ENCODE peak calls at places on chromosomes 2 and 18, in four cellular contexts. F is AG04450, W is body of pancreas, R is PC-9. L is an unnamed sample.

GRCh38 chr2:159146930-159147666 is 139.4 kb downstream of the WDSUB1 start:
- DNase-seq in F (no peak), W (peak), R (peak), L (peak)

GRCh38 chr2:96806468-96807126 is 9.5 kb upstream of the CNNM3 start:
- DNase-seq in F (no peak), W (no peak), R (no peak), L (no peak)

GRCh38 chr2:238143239-238143951 is 4.9 kb downstream of the KLHL30 start:
- DNase-seq in W (no peak), R (peak), F (no peak), L (peak)

GRCh38 chr2:71662665-71663394 is 209.5 kb downstream of the DYSF start:
- DNase-seq in R (no peak), W (no peak), F (no peak), L (no peak)

GRCh38 chr2:127044977-127045654 is 61.8 kb downstream of the BIN1 start:
- DNase-seq in R (no peak), W (no peak), F (no peak), L (no peak)

GRCh38 chr2:48269126-48269822 is 260.7 kb upstream of the STON1 start:
- DNase-seq in W (no peak), F (no peak), R (no peak), L (no peak)

GRCh38 chr2:227871375-227871788 is at the start of gene DAW1:
- DNase-seq in W (peak), F (no peak), R (peak), L (no peak)

GRCh38 chr2:135072125-135072997 is 20.3 kb downstream of the RAB3GAP1 start:
- DNase-seq in R (no peak), F (no peak), W (no peak), L (no peak)

GRCh38 chr2:25029183-25029554 is 12.7 kb upstream of the EFR3B start:
- DNase-seq in F (no peak), R (no peak), W (no peak), L (no peak)

DNA sequence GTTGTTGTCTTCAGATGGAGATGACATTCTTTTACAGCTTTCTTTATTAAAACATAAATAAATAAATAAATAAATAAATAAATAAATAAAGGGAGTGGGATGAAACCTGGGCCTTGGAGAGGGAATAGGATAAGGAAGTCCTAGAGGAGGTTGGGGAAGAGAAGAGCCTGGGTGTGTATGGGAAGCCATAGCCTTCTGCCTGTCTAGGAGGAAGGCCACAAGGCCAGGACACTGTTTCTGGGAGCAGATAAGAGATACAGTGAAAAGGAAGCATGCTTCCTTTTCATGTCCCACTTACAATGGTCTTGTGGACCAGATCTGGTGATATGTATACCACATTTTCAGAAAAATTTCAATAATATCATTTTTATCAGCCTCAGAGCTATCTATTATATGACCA is 6.1 kb upstream of the TDRD15 start:
- DNase-seq in R (no peak), W (no peak), F (no peak), L (no peak)
- H3K27ac ChIP-seq in R (no peak), W (no peak), F (no peak), L (no peak)

GRCh38 chr2:5694016-5694690 is 2.0 kb downstream of the SOX11 start:
- DNase-seq in R (no peak), W (no peak), F (no peak), L (no peak)
- TF ChIP-seq CTCF in R (no peak), W (no peak), F (no peak), L (no peak)

DNA sequence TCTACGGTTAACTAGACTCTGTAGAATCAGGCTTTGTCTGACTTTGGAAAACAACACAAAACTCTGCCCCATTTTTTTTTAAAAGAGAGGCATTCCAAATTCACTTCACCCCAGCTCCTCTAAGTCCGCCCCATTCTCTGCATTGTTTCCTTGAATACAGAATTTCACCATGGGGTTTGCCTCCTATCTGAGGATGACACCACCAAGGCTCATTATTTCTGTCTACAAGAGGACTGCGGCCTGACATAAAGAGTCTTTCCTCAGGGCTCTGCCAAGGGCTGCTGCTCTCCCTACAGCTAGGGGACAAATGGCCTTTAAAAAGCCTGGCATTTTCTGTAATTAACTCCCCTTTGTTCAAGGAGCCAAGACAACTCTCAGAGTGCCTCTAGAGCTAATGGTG is 4.6 kb downstream of the CHST10 start:
- DNase-seq in W (no peak), F (no peak), R (no peak), L (no peak)
- H3K27ac ChIP-seq in W (no peak), F (no peak), R (no peak), L (no peak)

GRCh38 chr2:241859436-241860183 is 916 bp upstream of the PDCD1 start:
- DNase-seq in W (peak), R (no peak), F (no peak), L (no peak)
- TF ChIP-seq CTCF in W (no peak), R (no peak), F (peak), L (no peak)

GRCh38 chr2:191200910-191201309 is 44.3 kb upstream of the MYO1B start:
- DNase-seq in R (no peak), F (no peak), W (no peak), L (no peak)

GRCh38 chr2:191199929-191200328 is 45.3 kb upstream of the MYO1B start:
- DNase-seq in W (no peak), F (no peak), R (no peak), L (no peak)

GRCh38 chr2:191195021-191195420 is 44.2 kb upstream of the STAT4 start:
- DNase-seq in R (no peak), W (no peak), F (no peak), L (no peak)

GRCh38 chr2:191202209-191202721 is 42.9 kb upstream of the MYO1B start:
- DNase-seq in R (no peak), F (peak), W (no peak), L (peak)

DNA sequence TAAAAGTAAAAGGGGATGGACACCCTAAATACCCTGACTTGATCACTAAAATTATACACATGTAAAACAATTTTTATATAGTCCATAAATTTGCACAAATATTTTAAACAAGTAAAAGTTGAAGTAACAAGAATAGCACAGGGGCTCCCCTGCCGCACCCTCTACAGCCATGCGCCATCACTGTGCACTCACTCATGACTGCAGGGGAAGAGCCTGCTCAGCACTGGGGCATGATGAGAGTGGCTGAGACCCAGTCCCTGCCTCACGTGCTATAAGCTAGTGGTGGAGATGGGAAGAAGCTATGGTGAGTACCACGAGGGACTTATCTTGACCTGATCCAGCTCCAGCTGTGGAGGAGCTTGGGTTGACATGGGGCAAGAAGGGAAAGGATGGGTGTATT is 46.9 kb upstream of the MYO1B start:
- DNase-seq in W (no peak), R (no peak), F (no peak), L (no peak)
- H3K27ac ChIP-seq in W (no peak), R (no peak), F (no peak), L (no peak)

DNA sequence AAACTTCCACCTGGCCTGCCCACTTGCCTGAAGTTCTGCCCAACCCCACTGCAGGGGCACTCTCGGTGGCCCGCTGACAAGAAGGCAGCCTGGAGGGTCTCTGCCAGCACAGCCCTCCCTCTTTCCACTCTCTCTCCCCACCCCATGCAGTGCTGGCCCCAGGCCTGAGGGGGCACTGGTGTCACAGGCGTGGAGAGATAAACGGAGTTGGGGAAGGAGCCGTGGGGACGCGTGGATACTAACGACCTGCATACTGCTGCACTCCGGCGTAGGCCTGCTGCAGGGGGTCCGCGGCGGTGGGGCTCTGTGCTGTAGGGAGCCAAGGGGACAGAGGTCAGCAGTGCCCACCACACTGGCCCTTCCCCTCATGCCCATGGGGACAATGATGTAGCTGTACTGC is 299.3 kb downstream of the CELF4 start:
- DNase-seq in F (no peak), R (no peak), W (no peak), L (no peak)
- TF ChIP-seq CTCF in F (no peak), R (peak), W (no peak), L (peak)

GRCh38 chr2:197577446-197577845 is 61.6 kb downstream of the MOB4 start:
- DNase-seq in F (no peak), W (no peak), R (no peak), L (no peak)
- H3K27ac ChIP-seq in F (no peak), W (no peak), R (no peak), L (no peak)

DNA sequence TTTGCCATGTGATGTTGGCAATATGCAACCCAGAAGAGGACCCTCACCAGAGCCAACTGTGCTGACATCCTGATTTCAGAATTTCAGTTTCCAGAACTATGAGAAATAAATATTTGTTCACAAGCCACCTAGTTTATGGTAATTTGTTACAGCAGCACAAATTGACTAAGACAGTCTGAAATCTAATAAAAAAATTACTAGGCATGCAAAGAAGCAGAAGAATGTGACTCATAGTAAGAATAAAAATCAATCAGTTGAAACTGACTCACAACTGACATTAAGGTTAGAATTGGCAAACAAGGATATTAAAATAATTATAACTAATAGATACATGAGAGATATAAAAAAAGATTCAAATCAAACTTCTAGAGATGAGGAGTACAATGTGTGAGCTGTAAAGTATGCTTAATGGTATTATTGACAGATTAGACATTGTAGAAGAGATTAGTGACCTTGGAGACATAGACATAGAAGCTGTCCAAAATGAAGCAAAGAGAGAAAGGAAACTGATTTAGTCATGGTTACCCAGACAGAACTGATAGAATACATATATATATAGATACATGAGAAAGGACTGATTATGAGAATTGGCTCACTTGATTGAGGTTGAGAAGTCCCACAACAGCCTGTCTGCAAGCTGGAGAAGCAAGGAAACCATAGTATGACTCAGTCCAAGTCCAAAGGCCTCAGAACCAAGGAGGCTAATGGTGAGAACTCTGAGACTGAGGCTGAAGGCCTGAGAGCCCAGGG is 27.8 kb upstream of the TTC39C start:
- DNase-seq in W (no peak), F (no peak), R (no peak), L (no peak)
- TF ChIP-seq CTCF in W (no peak), F (no peak), R (no peak), L (no peak)

GRCh38 chr2:44351088-44351487 is 10.2 kb downstream of the PREPL start:
- DNase-seq in W (no peak), F (no peak), R (no peak), L (no peak)

GRCh38 chr2:44352510-44352909 is 8.8 kb downstream of the PREPL start:
- DNase-seq in F (no peak), W (no peak), R (no peak), L (no peak)

GRCh38 chr2:44358498-44358897 is 2.8 kb downstream of the PREPL start:
- DNase-seq in F (no peak), R (peak), W (peak), L (peak)

GRCh38 chr2:44351676-44352075 is 9.6 kb downstream of the PREPL start:
- DNase-seq in F (no peak), R (no peak), W (no peak), L (no peak)

GRCh38 chr2:44354761-44355160 is 6.5 kb downstream of the PREPL start:
- DNase-seq in W (no peak), R (no peak), F (no peak), L (no peak)
- H3K27ac ChIP-seq in W (no peak), R (no peak), F (no peak), L (no peak)

GRCh38 chr2:208033701-208034502 is 8.6 kb upstream of the PLEKHM3 start:
- DNase-seq in F (no peak), R (peak), W (peak), L (peak)
- TF ChIP-seq CTCF in F (no peak), R (peak), W (peak), L (peak)

L was measured in RWPE1.